ENCODE peak calls at places on chromosome 18, in seven cellular contexts. B is adrenal gland; K is uterus; P is tibial nerve; J is CD8-positive, alpha-beta T cell; L is mesothelial cell of epicardium; H is lower lobe of right lung. X is an unnamed sample.
A peak's percentile ranks its signal among the peaks of the same experiment; 100 is the strongest.

GRCh38 chr18:2082676-2083075 is 488.6 kb downstream of the METTL4 start:
- DNase-seq in J (no peak), B (no peak), H (no peak), P (no peak), L (no peak), K (no peak), X (no peak)

GRCh38 chr18:50558948-50559749 is 738 bp upstream of the MAPK4 start:
- DNase-seq in L (peak; percentile 39), K (no peak), J (no peak), P (no peak), H (no peak), B (no peak), X (no peak)

GRCh38 chr18:55634545-55634944 is 46.6 kb upstream of the TCF4 start:
- DNase-seq in K (no peak), J (no peak), H (no peak), L (no peak), P (no peak), B (no peak), X (no peak)

GRCh38 chr18:55360061-55360460 is 227.9 kb downstream of the TCF4 start:
- DNase-seq in H (no peak), K (no peak), J (no peak), B (no peak), P (no peak), L (no peak), X (no peak)

GRCh38 chr18:24567199-24567598 is 106.8 kb downstream of the HRH4 start:
- DNase-seq in K (no peak), J (no peak), P (no peak), L (no peak), B (no peak), H (no peak), X (no peak)

GRCh38 chr18:9788860-9789259 is 80.8 kb downstream of the RAB31 start:
- DNase-seq in J (no peak), P (no peak), H (no peak), B (no peak), L (no peak), K (no peak), X (no peak)

GRCh38 chr18:13621886-13622619 is 104.3 kb downstream of the FAM210A start:
- DNase-seq in J (no peak), H (no peak), P (no peak), K (no peak), B (no peak), L (no peak), X (no peak)

GRCh38 chr18:46155652-46156051 is 51.5 kb downstream of the HAUS1 start:
- DNase-seq in L (no peak), B (no peak), P (no peak), J (peak; percentile 30), H (no peak), K (no peak), X (no peak)

GRCh38 chr18:51120809-51121596 is 76.5 kb downstream of the MEX3C start:
- DNase-seq in J (no peak), B (no peak), H (no peak), K (no peak), P (no peak), L (no peak), X (no peak)

GRCh38 chr18:65606551-65607130 is 144.2 kb upstream of the CDH7 start:
- DNase-seq in H (no peak), J (no peak), K (no peak), B (no peak), L (no peak), P (no peak), X (no peak)

GRCh38 chr18:79403723-79404566 is 8.2 kb downstream of the NFATC1 start:
- DNase-seq in P (no peak), B (no peak), L (no peak), K (no peak), J (no peak), H (peak; percentile 43), X (no peak)

GRCh38 chr18:66196805-66197204 is 407.1 kb downstream of the CDH19 start:
- DNase-seq in B (no peak), J (no peak), K (no peak), P (no peak), H (no peak), L (no peak), X (no peak)

GRCh38 chr18:76212958-76213357 is 282.1 kb downstream of the ZNF516 start:
- DNase-seq in P (no peak), B (no peak), H (no peak), L (no peak), J (no peak), K (no peak), X (no peak)

GRCh38 chr18:41326311-41326710 is 628.7 kb upstream of the PIK3C3 start:
- DNase-seq in H (no peak), K (no peak), J (no peak), B (no peak), L (no peak), P (no peak), X (no peak)

GRCh38 chr18:582465-582864 is 2.3 kb downstream of the CETN1 start:
- DNase-seq in P (no peak), H (no peak), K (no peak), J (no peak), L (no peak), B (no peak), X (no peak)

GRCh38 chr18:10851824-10852225 is 297.5 kb downstream of the PIEZO2 start:
- DNase-seq in J (no peak), B (no peak), L (no peak), P (no peak), H (no peak), K (no peak), X (no peak)

GRCh38 chr18:45608400-45608799 is 6.9 kb upstream of the SLC14A2 start:
- DNase-seq in L (no peak), P (no peak), B (no peak), J (no peak), H (no peak), K (no peak), X (no peak)

GRCh38 chr18:79260023-79260422 is 135.7 kb upstream of the NFATC1 start:
- DNase-seq in H (no peak), J (no peak), L (no peak), P (no peak), K (no peak), B (no peak), X (no peak)

GRCh38 chr18:71327443-71328120 is 1038.7 kb downstream of the SOCS6 start:
- DNase-seq in K (no peak), J (no peak), P (no peak), L (no peak), B (no peak), H (no peak), X (no peak)

GRCh38 chr18:36672437-36673344 is 156.1 kb downstream of the TPGS2 start:
- DNase-seq in B (peak; percentile 78), K (no peak), P (no peak), H (peak; percentile 61), J (no peak), L (no peak), X (no peak)

GRCh38 chr18:72555101-72555500 is 11.0 kb upstream of the CBLN2 start:
- DNase-seq in K (no peak), J (no peak), P (no peak), B (no peak), L (no peak), H (no peak), X (no peak)

GRCh38 chr18:23935804-23936203 is 78.8 kb upstream of the TTC39C start:
- DNase-seq in L (no peak), B (no peak), H (no peak), P (no peak), J (peak; percentile 35), K (no peak), X (no peak)

GRCh38 chr18:292271-292670 is 24.4 kb upstream of the THOC1 start:
- DNase-seq in J (no peak), B (no peak), K (no peak), P (no peak), L (no peak), H (no peak), X (no peak)

GRCh38 chr18:59040770-59041148 is 98.9 kb upstream of the SEC11C start:
- DNase-seq in H (no peak), J (no peak), P (no peak), B (no peak), K (no peak), L (no peak), X (no peak)

GRCh38 chr18:61605376-61606067 is 272.3 kb downstream of the CDH20 start:
- DNase-seq in P (no peak), L (no peak), J (no peak), K (no peak), B (no peak), H (no peak), X (no peak)

GRCh38 chr18:21593540-21594257 is 6.8 kb downstream of the ESCO1 start:
- DNase-seq in L (no peak), H (no peak), B (no peak), K (no peak), J (no peak), P (no peak), X (no peak)
- TF ChIP-seq CTCF in L (no peak), H (no peak), B (no peak), K (no peak), J (no peak), P (no peak), X (no peak)

GRCh38 chr18:12394428-12394827 is 13.3 kb upstream of the PRELID3A start:
- DNase-seq in J (no peak), H (no peak), K (no peak), P (no peak), B (no peak), L (no peak), X (no peak)
- TF ChIP-seq CTCF in J (no peak), H (peak; percentile 43), K (no peak), P (no peak), B (no peak), L (no peak), X (no peak)

DNA sequence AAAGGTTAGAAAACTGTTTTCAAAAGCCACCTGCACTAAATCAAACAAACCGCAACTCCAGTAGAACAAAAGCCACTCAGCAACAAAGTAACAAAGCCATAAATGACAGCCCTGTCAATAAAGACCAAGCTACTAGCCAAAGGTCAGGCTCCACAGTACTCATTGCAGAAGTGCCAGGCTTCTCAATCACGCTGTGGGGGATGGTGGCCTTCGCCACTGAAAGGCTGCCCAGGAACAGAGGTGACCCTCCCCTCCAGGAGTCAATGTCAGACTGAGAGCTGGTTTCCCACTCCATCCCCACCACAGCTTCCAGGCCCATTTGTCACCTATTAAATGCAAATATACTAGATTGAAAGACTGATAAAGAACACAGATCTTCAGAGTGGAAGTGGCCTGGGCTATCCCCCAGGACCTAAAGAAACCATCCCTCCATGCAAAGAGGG is 5.9 kb downstream of the ATP8B1 start:
- DNase-seq in K (no peak), B (no peak), H (no peak), J (no peak), L (no peak), P (no peak), X (no peak)
- TF ChIP-seq CTCF in K (no peak), B (no peak), H (no peak), J (no peak), L (no peak), P (no peak), X (no peak)

GRCh38 chr18:69484699-69485396 is 84.2 kb downstream of the DOK6 start:
- DNase-seq in H (no peak), K (no peak), B (no peak), J (no peak), L (no peak), P (no peak), X (no peak)
- TF ChIP-seq CTCF in H (no peak), K (no peak), B (no peak), J (no peak), L (no peak), P (no peak), X (no peak)

X was measured in activated B cell treated with CpG ODN at 0.5 μM for 24 hours.